ENCODE peak calls at places on chromosomes 3 and 15, in nine cellular contexts. P, K, V, F, L, D, J, R and X are unnamed samples.

GRCh38 chr3:48679416-48680380 is 6.0 kb downstream of the NCKIPSD start:
- DNase-seq in F (no peak), V (no peak), P (no peak), L (no peak), K (no peak), R (no peak), J (no peak), D (no peak), X (no peak)

GRCh38 chr15:92005154-92005553 is 151.6 kb downstream of the SLCO3A1 start:
- DNase-seq in J (no peak), P (no peak), K (no peak), D (no peak), L (no peak), R (no peak), V (peak), F (no peak), X (no peak)

GRCh38 chr3:46710229-46710628 is 7.4 kb downstream of the PRSS50 start:
- DNase-seq in R (no peak), V (no peak), L (no peak), P (no peak), J (no peak), D (no peak), K (no peak), F (no peak), X (no peak)

GRCh38 chr3:50612234-50612972 is 829 bp upstream of the CISH start:
- DNase-seq in F (no peak), J (no peak), P (no peak), R (no peak), L (no peak), K (no peak), V (no peak), D (no peak), X (no peak)

GRCh38 chr3:124256599-124256998 is 264.7 kb upstream of the ROPN1 start:
- DNase-seq in V (no peak), P (no peak), D (no peak), F (no peak), K (no peak), J (no peak), R (no peak), L (no peak), X (no peak)

GRCh38 chr3:69324362-69325025 is 61.4 kb downstream of the FRMD4B start:
- DNase-seq in L (peak), R (peak), F (no peak), D (peak), P (no peak), J (no peak), K (no peak), V (no peak), X (no peak)

GRCh38 chr3:108322352-108322751 is 26.0 kb downstream of the HHLA2 start:
- DNase-seq in L (peak), V (no peak), P (no peak), J (no peak), D (peak), K (no peak), F (no peak), R (no peak), X (no peak)

GRCh38 chr3:152905631-152906030 is 70.7 kb downstream of the P2RY1 start:
- DNase-seq in K (no peak), D (no peak), L (no peak), R (no peak), J (no peak), F (no peak), V (no peak), P (no peak), X (no peak)

GRCh38 chr15:69082556-69082955 is 68.1 kb downstream of the NOX5 start:
- DNase-seq in J (no peak), R (no peak), D (no peak), V (no peak), P (no peak), K (no peak), L (no peak), F (no peak), X (no peak)

GRCh38 chr15:41780727-41781126 is 6.4 kb downstream of the MAPKBP1 start:
- DNase-seq in J (no peak), R (no peak), F (no peak), L (no peak), P (no peak), K (no peak), V (no peak), D (no peak), X (no peak)

GRCh38 chr3:129310111-129310601 is 31.5 kb downstream of the HMCES start:
- DNase-seq in P (no peak), F (no peak), K (no peak), R (no peak), D (no peak), J (no peak), L (no peak), V (no peak), X (no peak)

GRCh38 chr3:55341502-55342031 is 145.5 kb downstream of the WNT5A start:
- DNase-seq in V (no peak), J (no peak), D (no peak), R (no peak), P (peak), K (no peak), L (no peak), F (no peak), X (no peak)

GRCh38 chr3:171285287-171285686 is 174.9 kb downstream of the TNIK start:
- DNase-seq in F (no peak), K (no peak), P (no peak), L (no peak), D (no peak), J (no peak), V (no peak), R (no peak), X (no peak)

GRCh38 chr3:65083240-65083639 is 395.4 kb upstream of the ADAMTS9 start:
- DNase-seq in J (no peak), L (no peak), R (no peak), K (no peak), P (no peak), F (no peak), V (no peak), D (no peak), X (no peak)

GRCh38 chr15:38652183-38652794 is 87.7 kb upstream of the RASGRP1 start:
- DNase-seq in L (no peak), J (no peak), P (no peak), D (no peak), V (no peak), R (no peak), K (no peak), F (no peak), X (no peak)

GRCh38 chr3:185215873-185216586 is 37.8 kb downstream of the EHHADH start:
- DNase-seq in R (no peak), P (peak), D (peak), K (no peak), F (no peak), L (peak), J (no peak), V (peak), X (no peak)

GRCh38 chr3:165642761-165643432 is 194.3 kb downstream of the BCHE start:
- DNase-seq in V (peak), R (no peak), J (no peak), P (peak), D (no peak), L (no peak), K (peak), F (no peak), X (peak)

GRCh38 chr3:23668430-23668904 is 137.3 kb upstream of the UBE2E1 start:
- DNase-seq in R (no peak), F (no peak), P (peak), L (no peak), V (no peak), D (no peak), K (peak), J (no peak), X (no peak)

GRCh38 chr15:62931650-62932049 is 110.9 kb upstream of the TPM1 start:
- DNase-seq in R (no peak), J (no peak), V (no peak), D (no peak), L (no peak), F (no peak), P (no peak), K (no peak), X (no peak)

GRCh38 chr3:132554437-132554836 is 42.6 kb upstream of the ACKR4 start:
- DNase-seq in L (no peak), P (peak), D (no peak), V (peak), F (no peak), K (no peak), R (no peak), J (no peak), X (no peak)

GRCh38 chr15:64536244-64536836 is 76.0 kb downstream of the ZNF609 start:
- DNase-seq in K (no peak), L (peak), D (peak), R (no peak), J (no peak), V (no peak), F (no peak), P (peak), X (no peak)

GRCh38 chr3:196941846-196942225 is 492 bp downstream of the NCBP2 start:
- DNase-seq in P (peak), J (peak), R (peak), L (no peak), D (peak), F (peak), K (peak), V (peak), X (peak)

GRCh38 chr3:169790687-169791429 is 17.7 kb downstream of the MYNN start:
- DNase-seq in P (peak), L (no peak), R (no peak), K (no peak), D (no peak), V (no peak), J (no peak), F (no peak), X (no peak)

GRCh38 chr15:80570553-80570952 is 124.6 kb upstream of the ABHD17C start:
- DNase-seq in K (no peak), L (no peak), J (no peak), D (no peak), V (no peak), P (no peak), F (no peak), R (no peak), X (no peak)

GRCh38 chr15:65460948-65461347 is 38.2 kb upstream of the IGDCC4 start:
- DNase-seq in R (peak), D (no peak), F (no peak), V (no peak), P (peak), K (no peak), J (no peak), L (no peak), X (no peak)

GRCh38 chr3:23175361-23176073 is 27.6 kb upstream of the UBE2E2 start:
- DNase-seq in D (no peak), V (no peak), J (no peak), R (no peak), K (no peak), L (no peak), F (no peak), P (no peak), X (no peak)

GRCh38 chr3:136659253-136659652 is 92.9 kb downstream of the STAG1 start:
- DNase-seq in L (no peak), K (peak), D (peak), R (no peak), J (no peak), V (peak), F (no peak), P (peak), X (peak)

GRCh38 chr3:21226086-21226485 is 524.9 kb downstream of the ZNF385D start:
- DNase-seq in D (no peak), J (no peak), L (no peak), R (no peak), K (no peak), F (no peak), P (no peak), V (no peak), X (no peak)

GRCh38 chr3:60017631-60018030 is 967.8 kb upstream of the CFAP20DC start:
- DNase-seq in P (no peak), F (peak), D (peak), J (no peak), V (no peak), L (no peak), R (peak), K (no peak), X (no peak)

GRCh38 chr3:107985496-107985895 is 105.3 kb downstream of the CD47 start:
- DNase-seq in F (no peak), D (peak), P (no peak), K (no peak), R (peak), J (no peak), L (peak), V (no peak), X (no peak)

GRCh38 chr3:14370719-14371572 is 31.5 kb upstream of the SLC6A6 start:
- DNase-seq in F (no peak), J (no peak), P (no peak), D (no peak), R (no peak), L (no peak), V (no peak), K (no peak), X (no peak)

GRCh38 chr15:32928876-32929275 is 211.1 kb downstream of the GREM1 start:
- DNase-seq in J (no peak), L (no peak), K (no peak), D (no peak), F (no peak), V (no peak), P (no peak), R (no peak), X (no peak)